ENCODE peak calls at places on chromosomes 11 and 22, in five cellular contexts. Z is cardiac muscle cell, K is right atrium auricular region, U is NB4, D is tibial nerve. R is an unnamed sample.

GRCh38 chr22:42808516-42808915 is 48.6 kb downstream of the ARFGAP3 start:
- DNase-seq in Z (no peak), K (peak; percentile 51), U (no peak), D (no peak), R (no peak)

GRCh38 chr22:16654882-16655281 is 62.3 kb upstream of the CCT8L2 start:
- DNase-seq in Z (no peak), K (no peak), U (no peak), D (no peak), R (no peak)

GRCh38 chr22:50014655-50015401 is 2.3 kb upstream of the IL17REL start:
- DNase-seq in Z (no peak), K (no peak), U (no peak), D (no peak), R (no peak)

GRCh38 chr11:83235825-83236224 is 42.3 kb downstream of the ANKRD42 start:
- DNase-seq in Z (peak; percentile 57), K (no peak), U (no peak), D (no peak), R (no peak)

GRCh38 chr11:17648528-17648927 is 70.8 kb upstream of the MYOD1 start:
- DNase-seq in Z (no peak), K (no peak), U (no peak), D (no peak), R (no peak)

GRCh38 chr11:14409891-14410290 is 50.9 kb upstream of the RRAS2 start:
- DNase-seq in Z (no peak), K (no peak), U (no peak), D (no peak), R (no peak)

GRCh38 chr22:32522237-32522636 is 47.6 kb downstream of the FBXO7 start:
- DNase-seq in Z (no peak), K (no peak), U (no peak), D (no peak), R (no peak)

GRCh38 chr11:107606122-107606521 is 15.2 kb downstream of the ELMOD1 start:
- DNase-seq in Z (no peak), K (no peak), U (peak; percentile 16), D (no peak), R (no peak)

GRCh38 chr11:33387996-33388395 is 130.8 kb downstream of the HIPK3 start:
- DNase-seq in Z (no peak), K (no peak), U (no peak), D (no peak), R (no peak)

GRCh38 chr22:26860233-26860765 is 202.9 kb downstream of the MIAT start:
- DNase-seq in Z (no peak), K (no peak), U (no peak), D (no peak), R (no peak)

GRCh38 chr11:92946707-92947106 is 22.7 kb upstream of the MTNR1B start:
- DNase-seq in Z (no peak), K (no peak), U (no peak), D (no peak), R (no peak)

GRCh38 chr11:95450547-95451123 is 219.6 kb upstream of the SESN3 start:
- DNase-seq in Z (peak; percentile 89), K (no peak), U (no peak), D (no peak), R (peak; percentile 64)

GRCh38 chr11:38461751-38462150 is 1863.7 kb upstream of the RAG2 start:
- DNase-seq in Z (no peak), K (no peak), U (no peak), D (peak; percentile 8), R (no peak)

GRCh38 chr22:34105461-34106062 is 185.3 kb upstream of the LARGE1 start:
- DNase-seq in Z (no peak), K (peak; percentile 61), U (peak; percentile 56), D (peak; percentile 56), R (no peak)

GRCh38 chr11:69637956-69638871 is 2.7 kb upstream of the CCND1 start:
- DNase-seq in Z (peak; percentile 73), K (no peak), U (peak; percentile 65), D (no peak), R (peak; percentile 81)

GRCh38 chr11:35712533-35712932 is 50.0 kb downstream of the TRIM44 start:
- DNase-seq in Z (no peak), K (no peak), U (no peak), D (no peak), R (no peak)

GRCh38 chr11:35717520-35717919 is 54.9 kb downstream of the TRIM44 start:
- DNase-seq in Z (no peak), K (no peak), U (no peak), D (no peak), R (no peak)

GRCh38 chr11:35714882-35715612 is 52.5 kb downstream of the TRIM44 start:
- DNase-seq in Z (peak; percentile 14), K (no peak), U (no peak), D (no peak), R (peak; percentile 65)

GRCh38 chr11:35715649-35716048 is 53.1 kb downstream of the TRIM44 start:
- DNase-seq in Z (no peak), K (no peak), U (no peak), D (no peak), R (no peak)

DNA sequence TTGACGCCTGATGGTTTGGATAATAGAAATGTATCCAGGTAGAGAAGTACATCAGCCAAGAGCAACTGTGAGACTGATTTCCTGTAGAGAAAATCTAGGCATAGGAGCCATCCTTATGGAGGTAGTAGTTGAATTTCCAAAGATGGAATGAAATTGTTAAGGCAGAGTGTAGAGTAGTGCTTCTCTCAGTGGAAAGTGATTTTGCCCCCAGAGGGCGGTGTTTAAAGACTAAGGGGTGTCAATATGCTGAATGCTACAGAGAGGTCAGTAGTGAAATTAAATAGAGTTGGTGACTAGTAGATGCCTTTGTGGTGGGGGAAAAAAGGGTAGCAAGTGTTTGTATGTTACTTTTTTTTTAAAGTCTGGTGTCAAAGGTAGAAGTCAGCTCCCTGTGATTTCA is 54.5 kb downstream of the TRIM44 start:
- DNase-seq in Z (no peak), K (no peak), U (no peak), D (no peak), R (no peak)
- TF ChIP-seq CTCF in Z (peak; percentile 18), K (no peak), U (no peak), D (no peak), R (peak; percentile 13)

DNA sequence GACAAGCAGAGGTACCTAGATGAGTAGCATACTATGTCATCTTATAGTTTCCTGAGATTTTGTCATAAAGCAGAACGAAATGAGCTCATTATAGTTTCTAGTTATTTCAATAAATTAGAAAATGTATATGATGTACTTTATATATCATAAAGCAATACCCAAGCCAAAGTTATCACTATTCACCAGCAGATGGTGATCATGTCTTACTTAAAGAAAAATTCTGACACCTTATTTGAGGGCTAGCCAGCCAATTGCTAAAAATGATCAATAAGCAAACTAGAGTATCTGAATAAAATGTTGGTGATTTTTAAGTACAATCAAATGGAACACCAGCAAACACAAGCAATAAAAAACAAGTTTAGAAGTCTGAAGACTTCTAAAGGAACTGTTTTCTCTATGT is 44.1 kb downstream of the RSF1 start:
- DNase-seq in Z (peak; percentile 22), K (no peak), U (peak; percentile 39), D (no peak), R (peak; percentile 31)
- TF ChIP-seq CTCF in Z (peak; percentile 18), K (no peak), U (no peak), D (no peak), R (no peak)

GRCh38 chr22:39291501-39291900 is 27.9 kb downstream of the RPL3 start:
- DNase-seq in Z (no peak), K (no peak), U (no peak), D (no peak), R (no peak)
- TF ChIP-seq CTCF in Z (peak; percentile 15), K (no peak), U (no peak), D (no peak), R (no peak)

GRCh38 chr11:12088047-12088481 is 22.3 kb upstream of the MICAL2 start:
- DNase-seq in Z (peak; percentile 68), K (peak; percentile 83), U (peak; percentile 22), D (no peak), R (peak; percentile 86)
- TF ChIP-seq CTCF in Z (peak; percentile 48), K (peak; percentile 25), U (no peak), D (peak; percentile 35), R (peak; percentile 48)

DNA sequence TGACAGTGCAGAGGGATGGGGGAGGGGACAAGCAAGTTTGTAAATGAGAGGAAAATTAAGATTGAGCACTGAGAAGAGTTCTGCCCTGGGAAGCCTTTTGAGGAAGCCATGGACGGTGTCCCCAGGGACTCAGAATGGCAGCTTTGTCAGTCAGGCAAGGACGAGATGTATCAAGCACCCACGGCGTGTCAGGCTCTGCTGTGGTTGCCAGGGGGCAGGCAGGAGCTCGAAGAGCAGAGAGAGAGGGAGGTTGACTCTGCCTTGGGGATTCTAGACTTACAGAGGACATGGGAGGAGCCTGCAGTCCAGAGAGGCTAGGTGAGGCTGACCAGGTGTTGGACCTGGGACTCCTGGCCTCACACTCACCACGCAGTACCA is 29.1 kb upstream of the SYT7 start:
- DNase-seq in Z (no peak), K (no peak), U (peak; percentile 82), D (no peak), R (no peak)
- TF ChIP-seq CTCF in Z (peak; percentile 19), K (no peak), U (peak; percentile 6), D (no peak), R (peak; percentile 12)

GRCh38 chr11:113949891-113950290 is 25.0 kb upstream of the HTR3A start:
- DNase-seq in Z (no peak), K (no peak), U (no peak), D (no peak), R (no peak)
- TF ChIP-seq CTCF in Z (no peak), K (no peak), U (no peak), D (no peak), R (no peak)

GRCh38 chr11:120666121-120666639 is 154.6 kb downstream of the GRIK4 start:
- DNase-seq in Z (no peak), K (no peak), U (peak; percentile 12), D (no peak), R (no peak)
- TF ChIP-seq CTCF in Z (no peak), K (no peak), U (no peak), D (no peak), R (no peak)

DNA sequence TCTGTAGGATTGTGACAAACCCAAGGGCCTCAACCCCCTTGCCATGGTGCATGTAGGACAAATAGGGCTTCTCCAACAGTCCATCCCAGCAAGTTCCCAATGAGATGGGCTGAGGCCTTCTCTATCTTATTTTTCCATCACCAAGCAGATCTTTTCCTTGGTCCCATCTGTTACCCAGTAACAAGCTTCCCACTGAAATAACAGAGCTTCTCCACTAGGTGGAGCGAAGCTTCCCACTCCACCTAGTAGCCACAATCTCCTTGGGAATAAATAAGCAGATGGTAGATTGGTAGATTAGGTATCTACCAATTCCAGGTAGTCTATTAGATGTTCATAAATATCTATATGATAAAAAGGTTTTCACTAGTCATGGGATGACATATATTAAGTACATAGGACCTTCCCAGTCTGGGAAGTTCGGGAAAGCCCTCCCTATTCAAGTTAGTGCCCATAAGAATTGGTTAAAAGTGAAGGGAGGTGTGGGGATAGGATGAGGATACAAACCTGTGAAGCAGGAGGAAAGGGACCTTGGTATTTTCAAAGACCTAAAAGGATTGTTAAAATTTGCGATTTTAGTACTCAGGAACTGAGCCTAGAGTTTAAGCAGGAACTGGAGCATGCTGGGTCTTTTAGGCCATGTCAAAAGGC is 5.9 kb upstream of the OR52L1 start:
- DNase-seq in Z (peak; percentile 16), K (no peak), U (peak; percentile 26), D (no peak), R (no peak)
- TF ChIP-seq CTCF in Z (peak; percentile 51), K (no peak), U (peak; percentile 48), D (no peak), R (peak; percentile 16)